ENCODE peak calls at places on chromosomes 4 and X, in eight cellular contexts. I is stomach, Z is fibroblast of mammary gland, C is mucosa of descending colon, G is HFF-Myc, U is IMR-90, W is osteocyte, B is fibroblast of lung. E is an unnamed sample.

GRCh38 chr4:182778222-182778982 is 138.8 kb downstream of the DCTD start:
- DNase-seq in G (no peak), C (no peak), B (peak; percentile 19), U (peak; percentile 63), W (no peak), Z (no peak), I (no peak), E (no peak)

GRCh38 chrX:85052207-85052606 is 48.5 kb downstream of the APOOL start:
- DNase-seq in Z (peak; percentile 51), C (no peak), B (peak; percentile 25), U (peak; percentile 11), I (no peak), G (no peak), W (no peak), E (peak; percentile 11)

GRCh38 chr4:56288663-56289062 is 98.6 kb downstream of the AASDH start:
- DNase-seq in W (no peak), Z (no peak), B (no peak), C (no peak), G (no peak), I (no peak), U (no peak), E (no peak)

GRCh38 chr4:139969635-139970266 is 184.2 kb downstream of the MAML3 start:
- DNase-seq in B (no peak), C (no peak), Z (no peak), U (no peak), I (no peak), W (no peak), G (no peak), E (no peak)

GRCh38 chr4:184444953-184445309 is 29.4 kb downstream of the IRF2 start:
- DNase-seq in I (no peak), C (no peak), B (no peak), W (no peak), U (no peak), Z (no peak), G (no peak), E (no peak)

GRCh38 chr4:25367004-25367621 is 9.9 kb upstream of the ANAPC4 start:
- DNase-seq in G (no peak), W (no peak), U (peak; percentile 59), B (peak; percentile 37), Z (peak; percentile 63), C (peak; percentile 30), I (no peak), E (peak; percentile 58)

GRCh38 chr4:163493643-163494359 is 689 bp upstream of the TMA16 start:
- DNase-seq in U (no peak), Z (no peak), W (no peak), I (peak; percentile 32), B (no peak), C (peak; percentile 50), G (no peak), E (peak; percentile 9)

GRCh38 chrX:44891642-44892041 is 18.7 kb downstream of the KDM6A start:
- DNase-seq in I (peak; percentile 60), C (no peak), B (no peak), W (no peak), Z (no peak), G (no peak), U (no peak), E (no peak)

GRCh38 chr4:129254126-129254525 is 158.2 kb downstream of the C4orf33 start:
- DNase-seq in G (no peak), I (no peak), U (no peak), C (no peak), W (no peak), Z (no peak), B (peak; percentile 20), E (no peak)

GRCh38 chrX:29841750-29842149 is 373.6 kb upstream of the MAGEB2 start:
- DNase-seq in B (peak; percentile 32), U (peak; percentile 42), Z (peak; percentile 8), C (no peak), I (no peak), W (no peak), G (no peak), E (no peak)

GRCh38 chrX:24124227-24124799 is 25.2 kb upstream of the ZFX start:
- DNase-seq in I (no peak), G (no peak), Z (no peak), C (no peak), B (no peak), W (no peak), U (no peak), E (peak; percentile 31)

GRCh38 chr4:16862688-16863087 is 35.8 kb downstream of the LDB2 start:
- DNase-seq in Z (peak; percentile 37), C (no peak), B (peak; percentile 67), W (no peak), G (no peak), I (no peak), U (peak; percentile 36), E (no peak)

GRCh38 chrX:154374361-154375155 is at the start of gene FLNA:
- DNase-seq in G (no peak), C (no peak), I (peak; percentile 53), B (peak; percentile 49), W (no peak), Z (no peak), U (no peak), E (no peak)

GRCh38 chr4:182142146-182143085 is 100.8 kb upstream of the TENM3 start:
- DNase-seq in I (no peak), U (peak; percentile 58), C (no peak), B (peak; percentile 81), G (no peak), W (no peak), Z (peak; percentile 62), E (no peak)

GRCh38 chrX:150731795-150732194 is 38.6 kb downstream of the MTMR1 start:
- DNase-seq in B (peak; percentile 97), I (no peak), G (peak; percentile 64), W (no peak), Z (peak; percentile 99), C (no peak), U (peak; percentile 97), E (peak; percentile 93)

GRCh38 chr4:4396628-4397440 is 9.9 kb downstream of the NSG1 start:
- DNase-seq in W (no peak), I (no peak), Z (no peak), U (peak; percentile 42), G (no peak), C (no peak), B (no peak), E (no peak)

GRCh38 chrX:139192386-139192961 is 338.1 kb upstream of the F9 start:
- DNase-seq in I (no peak), U (no peak), C (no peak), B (peak; percentile 59), W (no peak), G (no peak), Z (no peak), E (no peak)

GRCh38 chr4:111641813-111642579 is 503.3 kb upstream of the FAM241A start:
- DNase-seq in W (no peak), B (peak; percentile 81), I (peak; percentile 49), Z (peak; percentile 95), U (peak; percentile 86), C (peak; percentile 80), G (peak; percentile 87), E (peak; percentile 91)

GRCh38 chrX:49040376-49040955 is 2.7 kb downstream of the TFE3 start:
- DNase-seq in B (peak; percentile 30), W (no peak), G (no peak), Z (peak; percentile 61), U (peak; percentile 25), I (no peak), C (no peak), E (peak; percentile 49)

GRCh38 chrX:49042581-49043219 is 457 bp downstream of the TFE3 start:
- DNase-seq in I (no peak), B (peak; percentile 13), U (no peak), Z (no peak), C (peak; percentile 26), W (no peak), G (no peak), E (no peak)

GRCh38 chrX:49041683-49042529 is 1.3 kb downstream of the TFE3 start:
- DNase-seq in C (peak; percentile 22), G (no peak), U (peak; percentile 73), Z (peak; percentile 68), I (no peak), B (peak; percentile 69), W (no peak), E (peak; percentile 52)

GRCh38 chrX:49037883-49038475 is 5.2 kb downstream of the TFE3 start:
- DNase-seq in C (no peak), G (no peak), B (peak; percentile 45), W (no peak), U (peak; percentile 81), Z (peak; percentile 59), I (no peak), E (peak; percentile 33)

GRCh38 chrX:49039598-49040375 is 3.4 kb downstream of the TFE3 start:
- DNase-seq in I (peak; percentile 53), B (peak; percentile 93), G (peak; percentile 63), Z (peak; percentile 94), W (peak; percentile 88), U (peak; percentile 94), C (peak; percentile 39), E (peak; percentile 95)
- TF ChIP-seq CTCF in I (no peak), B (peak; percentile 16), G (no peak), Z (peak; percentile 15), W (no peak), U (peak; percentile 44), C (no peak), E (no peak)

GRCh38 chr4:76987153-76987562 is 37.6 kb downstream of the SEPTIN11 start:
- DNase-seq in B (peak; percentile 99), Z (peak; percentile 99), I (peak; percentile 27), G (peak; percentile 88), C (no peak), W (no peak), U (peak; percentile 99), E (no peak)
- TF ChIP-seq CTCF in B (peak; percentile 19), Z (peak; percentile 31), I (no peak), G (peak; percentile 3), C (no peak), W (peak; percentile 33), U (peak; percentile 38), E (no peak)

DNA sequence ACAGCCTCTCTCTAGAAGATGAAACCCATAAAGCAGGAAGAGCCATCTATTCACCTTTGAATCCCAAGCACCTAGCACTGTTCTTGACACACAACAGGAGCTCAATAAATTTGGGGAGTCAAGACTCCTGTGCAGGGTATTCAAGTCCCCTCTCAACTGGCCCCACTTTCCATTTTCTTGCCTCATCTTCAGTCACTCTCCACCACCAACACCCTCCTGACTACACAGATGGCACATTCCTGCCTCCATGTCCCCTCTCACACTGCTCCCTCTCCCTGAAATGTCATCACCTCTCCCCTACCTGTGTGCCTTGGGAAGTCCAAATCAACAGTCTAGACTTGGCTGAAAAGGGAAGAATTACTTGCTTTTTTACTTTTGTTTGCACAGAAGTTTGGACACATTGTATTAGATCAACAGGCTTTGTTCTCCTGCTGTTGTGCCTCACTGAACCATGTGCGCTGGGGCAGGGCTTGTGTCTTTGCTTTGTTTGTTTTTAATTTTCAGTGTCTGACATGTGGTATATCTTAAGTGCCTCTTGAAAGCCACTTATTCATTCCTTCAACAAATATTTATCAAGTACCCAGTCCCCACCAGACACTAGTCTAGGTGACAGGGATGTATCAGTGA is 85.1 kb downstream of the APBB2 start:
- DNase-seq in B (no peak), G (no peak), Z (no peak), I (no peak), W (no peak), C (no peak), U (no peak), E (no peak)
- TF ChIP-seq CTCF in B (no peak), G (no peak), Z (no peak), I (no peak), W (no peak), C (no peak), U (no peak), E (no peak)

DNA sequence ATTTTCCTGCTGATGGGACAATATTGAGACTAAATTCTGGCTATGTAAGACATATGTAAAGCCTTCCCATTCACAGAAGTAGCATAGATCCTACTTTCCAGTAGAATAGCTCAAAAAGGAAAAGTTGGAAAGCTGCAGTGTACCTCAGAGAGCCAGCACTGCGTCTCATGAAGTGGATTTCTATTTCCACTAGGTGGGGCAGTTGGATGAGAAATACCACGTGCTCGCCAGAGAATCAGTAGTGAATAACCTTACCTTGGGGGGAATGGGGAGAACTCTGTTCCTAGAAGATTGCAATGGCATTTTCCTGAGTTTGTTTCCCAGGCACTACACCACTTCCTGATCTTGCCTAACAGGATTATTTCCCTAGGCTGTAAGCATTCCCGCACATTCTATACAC is 907.1 kb downstream of the FSTL5 start:
- DNase-seq in G (no peak), B (peak; percentile 2), C (no peak), U (no peak), Z (no peak), I (no peak), W (no peak), E (peak; percentile 27)
- TF ChIP-seq CTCF in G (peak; percentile 17), B (no peak), C (no peak), U (peak; percentile 7), Z (no peak), I (no peak), W (no peak), E (peak; percentile 41)